ENCODE peak calls at places on chromosome 20, in seven cellular contexts. One of them, this sample, is unnamed.

GRCh38 chr20:38680492-38681118 is 43.7 kb upstream of the SLC32A1 start:
- DNase-seq in HepG2: peak; percentile 45
- DNase-seq in breast epithelium: no peak
- DNase-seq in sigmoid colon: no peak
- DNase-seq in suprapubic skin: no peak
- DNase-seq in HCT116: no peak
- DNase-seq in stomach: no peak
- DNase-seq in this sample: no peak

GRCh38 chr20:10078403-10078802 is 43.6 kb downstream of the ANKEF1 start:
- DNase-seq in breast epithelium: no peak
- DNase-seq in sigmoid colon: no peak
- DNase-seq in suprapubic skin: no peak
- DNase-seq in HCT116: no peak
- DNase-seq in HepG2: no peak
- DNase-seq in stomach: peak; percentile 39
- DNase-seq in this sample: no peak

GRCh38 chr20:46621492-46621891 is 29.8 kb downstream of the SLC13A3 start:
- DNase-seq in breast epithelium: no peak
- DNase-seq in HepG2: no peak
- DNase-seq in HCT116: no peak
- DNase-seq in sigmoid colon: no peak
- DNase-seq in suprapubic skin: no peak
- DNase-seq in stomach: no peak
- DNase-seq in this sample: no peak

GRCh38 chr20:43383026-43383795 is 74.5 kb upstream of the SRSF6 start:
- DNase-seq in sigmoid colon: no peak
- DNase-seq in HCT116: no peak
- DNase-seq in breast epithelium: no peak
- DNase-seq in stomach: no peak
- DNase-seq in suprapubic skin: no peak
- DNase-seq in HepG2: no peak
- DNase-seq in this sample: no peak

GRCh38 chr20:19975436-19975799 is 41.7 kb upstream of the NAA20 start:
- DNase-seq in sigmoid colon: peak; percentile 77
- DNase-seq in HepG2: no peak
- DNase-seq in stomach: no peak
- DNase-seq in suprapubic skin: no peak
- DNase-seq in breast epithelium: no peak
- DNase-seq in HCT116: no peak
- DNase-seq in this sample: no peak

GRCh38 chr20:5171074-5171789 is 44.4 kb downstream of the CDS2 start:
- DNase-seq in stomach: no peak
- DNase-seq in HepG2: no peak
- DNase-seq in HCT116: no peak
- DNase-seq in breast epithelium: no peak
- DNase-seq in sigmoid colon: no peak
- DNase-seq in suprapubic skin: no peak
- DNase-seq in this sample: no peak

GRCh38 chr20:58718121-58718563 is 25.5 kb downstream of the NPEPL1 start:
- DNase-seq in breast epithelium: peak; percentile 11
- DNase-seq in stomach: no peak
- DNase-seq in sigmoid colon: peak; percentile 27
- DNase-seq in suprapubic skin: no peak
- DNase-seq in HCT116: no peak
- DNase-seq in HepG2: no peak
- DNase-seq in this sample: peak; percentile 69

GRCh38 chr20:53828673-53829085 is 235.0 kb upstream of the ZNF217 start:
- DNase-seq in breast epithelium: peak; percentile 43
- DNase-seq in stomach: no peak
- DNase-seq in HepG2: no peak
- DNase-seq in HCT116: peak; percentile 29
- DNase-seq in suprapubic skin: no peak
- DNase-seq in sigmoid colon: peak; percentile 69
- DNase-seq in this sample: no peak

GRCh38 chr20:10131612-10132345 is 86.9 kb upstream of the SNAP25 start:
- DNase-seq in stomach: peak; percentile 72
- DNase-seq in breast epithelium: peak; percentile 22
- DNase-seq in suprapubic skin: no peak
- DNase-seq in sigmoid colon: peak; percentile 84
- DNase-seq in HCT116: no peak
- DNase-seq in HepG2: no peak
- DNase-seq in this sample: no peak

GRCh38 chr20:20699917-20700316 is 12.5 kb downstream of the RALGAPA2 start:
- DNase-seq in suprapubic skin: no peak
- DNase-seq in sigmoid colon: no peak
- DNase-seq in breast epithelium: no peak
- DNase-seq in HepG2: no peak
- DNase-seq in stomach: no peak
- DNase-seq in HCT116: no peak
- DNase-seq in this sample: no peak

GRCh38 chr20:44041001-44041400 is 126.3 kb downstream of the TOX2 start:
- DNase-seq in breast epithelium: peak; percentile 7
- DNase-seq in HepG2: no peak
- DNase-seq in stomach: peak; percentile 11
- DNase-seq in sigmoid colon: peak; percentile 8
- DNase-seq in HCT116: no peak
- DNase-seq in suprapubic skin: no peak
- DNase-seq in this sample: peak; percentile 40

GRCh38 chr20:18058661-18059467 is 1.1 kb upstream of the OVOL2 start:
- DNase-seq in breast epithelium: peak; percentile 22
- DNase-seq in suprapubic skin: no peak
- DNase-seq in stomach: peak; percentile 67
- DNase-seq in HCT116: peak; percentile 16
- DNase-seq in HepG2: no peak
- DNase-seq in sigmoid colon: no peak
- DNase-seq in this sample: no peak

GRCh38 chr20:32820698-32821378 is 1.1 kb downstream of the MAPRE1 start:
- DNase-seq in sigmoid colon: peak; percentile 67
- DNase-seq in suprapubic skin: no peak
- DNase-seq in HCT116: no peak
- DNase-seq in breast epithelium: no peak
- DNase-seq in stomach: no peak
- DNase-seq in HepG2: no peak
- DNase-seq in this sample: peak; percentile 78

GRCh38 chr20:46681032-46681854 is 8.0 kb downstream of the TP53RK start:
- DNase-seq in breast epithelium: peak; percentile 62
- DNase-seq in sigmoid colon: no peak
- DNase-seq in HCT116: no peak
- DNase-seq in stomach: peak; percentile 80
- DNase-seq in suprapubic skin: no peak
- DNase-seq in HepG2: peak; percentile 82
- DNase-seq in this sample: no peak

GRCh38 chr20:10648651-10649050 is 25.1 kb downstream of the JAG1 start:
- DNase-seq in HCT116: no peak
- DNase-seq in suprapubic skin: no peak
- DNase-seq in breast epithelium: no peak
- DNase-seq in sigmoid colon: no peak
- DNase-seq in HepG2: no peak
- DNase-seq in stomach: no peak
- DNase-seq in this sample: no peak

GRCh38 chr20:47681977-47682812 is 103.1 kb downstream of the SULF2 start:
- DNase-seq in HepG2: peak; percentile 81
- DNase-seq in stomach: no peak
- DNase-seq in HCT116: no peak
- DNase-seq in sigmoid colon: peak; percentile 85
- DNase-seq in suprapubic skin: no peak
- DNase-seq in breast epithelium: no peak
- DNase-seq in this sample: peak; percentile 82

GRCh38 chr20:25076731-25077609 is 5.0 kb downstream of the VSX1 start:
- DNase-seq in HCT116: peak; percentile 73
- DNase-seq in suprapubic skin: no peak
- DNase-seq in stomach: peak; percentile 19
- DNase-seq in sigmoid colon: no peak
- DNase-seq in HepG2: peak; percentile 82
- DNase-seq in breast epithelium: peak; percentile 68
- DNase-seq in this sample: no peak

GRCh38 chr20:21512634-21513180 is 1.2 kb downstream of the NKX2-2 start:
- DNase-seq in stomach: no peak
- DNase-seq in HCT116: no peak
- DNase-seq in HepG2: no peak
- DNase-seq in sigmoid colon: no peak
- DNase-seq in suprapubic skin: no peak
- DNase-seq in breast epithelium: no peak
- DNase-seq in this sample: no peak

GRCh38 chr20:44643154-44643519 is 8.4 kb downstream of the ADA start:
- DNase-seq in stomach: no peak
- DNase-seq in HepG2: no peak
- DNase-seq in sigmoid colon: no peak
- DNase-seq in suprapubic skin: no peak
- DNase-seq in HCT116: no peak
- DNase-seq in breast epithelium: no peak
- DNase-seq in this sample: no peak

GRCh38 chr20:38211200-38212097 is 46.4 kb upstream of the TGM2 start:
- DNase-seq in sigmoid colon: peak; percentile 47
- DNase-seq in HepG2: no peak
- DNase-seq in suprapubic skin: no peak
- DNase-seq in stomach: no peak
- DNase-seq in HCT116: no peak
- DNase-seq in breast epithelium: no peak
- DNase-seq in this sample: no peak

GRCh38 chr20:4051413-4052138 is 36.2 kb upstream of the RNF24 start:
- DNase-seq in suprapubic skin: no peak
- DNase-seq in breast epithelium: no peak
- DNase-seq in sigmoid colon: peak; percentile 32
- DNase-seq in stomach: no peak
- DNase-seq in HCT116: no peak
- DNase-seq in HepG2: no peak
- DNase-seq in this sample: peak; percentile 11
- H3K27ac ChIP-seq in suprapubic skin: no peak overlapping the region
- H3K27ac ChIP-seq in breast epithelium: peak overlapping the region; percentile 56
- H3K27ac ChIP-seq in sigmoid colon: no peak overlapping the region
- H3K27ac ChIP-seq in stomach: no peak overlapping the region
- H3K27ac ChIP-seq in HCT116: no peak overlapping the region
- H3K27ac ChIP-seq in HepG2: no peak overlapping the region
- H3K27ac ChIP-seq in this sample: no peak overlapping the region

GRCh38 chr20:36584018-36584481 is 10.7 kb downstream of the TGIF2 start:
- DNase-seq in breast epithelium: no peak
- DNase-seq in HepG2: no peak
- DNase-seq in sigmoid colon: no peak
- DNase-seq in HCT116: no peak
- DNase-seq in suprapubic skin: no peak
- DNase-seq in stomach: no peak
- DNase-seq in this sample: no peak
- TF ChIP-seq POLR2AphosphoS5 in breast epithelium: no peak
- TF ChIP-seq POLR2AphosphoS5 in HepG2: peak; percentile 48
- TF ChIP-seq POLR2AphosphoS5 in sigmoid colon: no peak
- TF ChIP-seq POLR2AphosphoS5 in HCT116: no peak
- TF ChIP-seq POLR2AphosphoS5 in suprapubic skin: no peak
- TF ChIP-seq POLR2AphosphoS5 in stomach: no peak
- TF ChIP-seq POLR2AphosphoS5 in this sample: no peak

GRCh38 chr20:309841-310644 is 12.7 kb downstream of the ZCCHC3 start:
- DNase-seq in HepG2: peak; percentile 96
- DNase-seq in suprapubic skin: peak; percentile 98
- DNase-seq in breast epithelium: peak; percentile 96
- DNase-seq in HCT116: no peak
- DNase-seq in sigmoid colon: peak; percentile 99
- DNase-seq in stomach: peak; percentile 90
- DNase-seq in this sample: peak; percentile 94
- TF ChIP-seq POLR2A in HepG2: peak; percentile 52
- TF ChIP-seq POLR2A in suprapubic skin: no peak
- TF ChIP-seq POLR2A in breast epithelium: no peak
- TF ChIP-seq POLR2A in HCT116: no peak
- TF ChIP-seq POLR2A in sigmoid colon: no peak
- TF ChIP-seq POLR2A in stomach: no peak
- TF ChIP-seq POLR2A in this sample: no peak

GRCh38 chr20:42313704-42314103 is 695.5 kb upstream of the CHD6 start:
- DNase-seq in HCT116: no peak
- DNase-seq in HepG2: no peak
- DNase-seq in sigmoid colon: no peak
- DNase-seq in stomach: no peak
- DNase-seq in suprapubic skin: no peak
- DNase-seq in breast epithelium: no peak
- DNase-seq in this sample: no peak
- H3K27ac ChIP-seq in HCT116: no peak overlapping the region
- H3K27ac ChIP-seq in HepG2: no peak overlapping the region
- H3K27ac ChIP-seq in sigmoid colon: no peak overlapping the region
- H3K27ac ChIP-seq in stomach: no peak overlapping the region
- H3K27ac ChIP-seq in suprapubic skin: no peak overlapping the region
- H3K27ac ChIP-seq in breast epithelium: no peak overlapping the region
- H3K27ac ChIP-seq in this sample: no peak overlapping the region

DNA sequence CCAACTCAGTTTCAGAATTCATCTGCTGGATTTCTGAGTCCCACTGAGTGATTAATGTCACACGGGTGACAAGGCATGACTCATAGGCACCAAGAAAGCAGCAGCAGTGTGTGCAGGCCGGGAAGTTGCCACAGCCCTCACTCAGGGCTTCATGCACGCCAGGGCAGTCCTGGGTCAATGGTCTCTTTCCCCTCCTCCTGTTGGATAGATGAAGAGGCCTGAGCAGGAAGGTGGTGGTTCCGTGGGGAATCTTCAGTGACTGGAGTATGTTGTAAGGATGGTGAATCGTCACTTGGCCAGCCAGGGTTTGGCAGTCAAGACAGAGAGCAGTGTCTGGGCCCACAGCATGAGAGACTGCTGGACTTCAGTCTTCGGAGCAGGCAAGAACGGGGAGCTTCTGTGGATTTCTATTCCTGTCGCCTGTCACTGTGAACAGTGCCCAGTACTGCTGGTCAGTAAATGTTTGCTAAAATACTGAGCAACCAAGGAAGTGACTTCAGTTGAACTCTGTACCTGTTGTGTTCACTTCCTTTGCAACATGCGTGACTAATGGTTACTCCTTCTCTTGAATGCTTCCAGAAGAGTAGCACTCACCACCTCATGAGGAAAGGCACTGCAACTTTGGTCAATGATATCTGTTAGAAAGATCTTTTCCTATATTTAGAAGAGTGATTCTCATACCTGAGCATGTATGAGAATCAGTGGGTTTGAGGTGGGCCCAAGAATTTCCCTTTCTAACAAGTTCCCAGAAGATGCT is 62.0 kb upstream of the CD93 start:
- DNase-seq in stomach: peak; percentile 54
- DNase-seq in HCT116: peak; percentile 80
- DNase-seq in HepG2: peak; percentile 90
- DNase-seq in suprapubic skin: peak; percentile 83
- DNase-seq in sigmoid colon: peak; percentile 77
- DNase-seq in breast epithelium: no peak
- DNase-seq in this sample: no peak
- TF ChIP-seq POLR2AphosphoS5 in stomach: no peak
- TF ChIP-seq POLR2AphosphoS5 in HCT116: peak; percentile 55
- TF ChIP-seq POLR2AphosphoS5 in HepG2: peak; percentile 36
- TF ChIP-seq POLR2AphosphoS5 in suprapubic skin: peak; percentile 36
- TF ChIP-seq POLR2AphosphoS5 in sigmoid colon: no peak
- TF ChIP-seq POLR2AphosphoS5 in breast epithelium: no peak
- TF ChIP-seq POLR2AphosphoS5 in this sample: peak; percentile 76